ENCODE peak calls at places on chromosomes 6 and 20, in five cellular contexts. C is A549, P is coronary artery, E is mesendoderm, Z is GM06990. S is an unnamed sample.

GRCh38 chr6:36917541-36918193 is 31.9 kb downstream of the C6orf89 start:
- DNase-seq in C (no peak), P (peak; percentile 80), E (no peak), Z (no peak), S (no peak)

GRCh38 chr20:51327251-51327841 is 215.2 kb downstream of the NFATC2 start:
- DNase-seq in C (no peak), P (peak; percentile 81), E (no peak), Z (no peak), S (no peak)

GRCh38 chr20:37415118-37416085 is 69.5 kb downstream of the SRC start:
- DNase-seq in C (no peak), P (no peak), E (no peak), Z (no peak), S (no peak)

GRCh38 chr6:140773276-140773675 is 1359.4 kb upstream of the GJE1 start:
- DNase-seq in C (no peak), P (no peak), E (no peak), Z (no peak), S (no peak)

GRCh38 chr6:13572240-13572639 is 2.2 kb upstream of the SIRT5 start:
- DNase-seq in C (no peak), P (no peak), E (no peak), Z (no peak), S (no peak)

GRCh38 chr6:97697450-97697849 is 414.4 kb upstream of the MMS22L start:
- DNase-seq in C (no peak), P (no peak), E (peak; percentile 62), Z (no peak), S (no peak)

GRCh38 chr6:168313371-168314028 is 6.1 kb downstream of the DACT2 start:
- DNase-seq in C (no peak), P (no peak), E (no peak), Z (no peak), S (no peak)

GRCh38 chr6:113901482-113901881 is 44.3 kb downstream of the MARCKS start:
- DNase-seq in C (no peak), P (no peak), E (no peak), Z (no peak), S (no peak)

GRCh38 chr6:104286641-104287040 is 573.1 kb downstream of the HACE1 start:
- DNase-seq in C (no peak), P (no peak), E (no peak), Z (no peak), S (no peak)

GRCh38 chr6:43899830-43900229 is 129.8 kb downstream of the VEGFA start:
- DNase-seq in C (no peak), P (no peak), E (no peak), Z (no peak), S (no peak)

GRCh38 chr20:49712918-49713778 is 530 bp downstream of the B4GALT5 start:
- DNase-seq in C (peak; percentile 27), P (peak; percentile 75), E (peak; percentile 60), Z (peak; percentile 70), S (no peak)

GRCh38 chr6:79431469-79431868 is 105.8 kb downstream of the LCA5 start:
- DNase-seq in C (peak; percentile 8), P (no peak), E (peak; percentile 71), Z (no peak), S (no peak)

GRCh38 chr20:51966296-51966971 is 164.1 kb upstream of the SALL4 start:
- DNase-seq in C (peak; percentile 71), P (no peak), E (peak; percentile 94), Z (peak; percentile 9), S (peak; percentile 67)

GRCh38 chr6:18501313-18502013 is 114.3 kb downstream of the RNF144B start:
- DNase-seq in C (no peak), P (no peak), E (no peak), Z (no peak), S (peak; percentile 41)

GRCh38 chr6:25788305-25788922 is 33.9 kb downstream of the SLC17A4 start:
- DNase-seq in C (peak; percentile 8), P (no peak), E (peak; percentile 74), Z (no peak), S (no peak)

GRCh38 chr6:118999494-118999893 is 64.5 kb upstream of the MCM9 start:
- DNase-seq in C (no peak), P (no peak), E (no peak), Z (no peak), S (no peak)

GRCh38 chr6:28393912-28394662 is 5.5 kb downstream of the ZSCAN12 start:
- DNase-seq in C (no peak), P (no peak), E (peak; percentile 37), Z (no peak), S (no peak)

GRCh38 chr20:58014628-58015315 is 213.7 kb downstream of the ANKRD60 start:
- DNase-seq in C (peak; percentile 81), P (no peak), E (no peak), Z (no peak), S (no peak)

GRCh38 chr6:131316654-131317053 is 181.4 kb downstream of the AKAP7 start:
- DNase-seq in C (no peak), P (no peak), E (no peak), Z (no peak), S (no peak)

GRCh38 chr6:112113371-112113770 is 26.0 kb downstream of the FAM229B start:
- DNase-seq in C (no peak), P (no peak), E (no peak), Z (no peak), S (no peak)

GRCh38 chr6:6057442-6058053 is 50.8 kb upstream of the NRN1 start:
- DNase-seq in C (peak; percentile 12), P (no peak), E (peak; percentile 63), Z (peak; percentile 9), S (no peak)

GRCh38 chr6:122452509-122452908 is 19.1 kb downstream of the SERINC1 start:
- DNase-seq in C (no peak), P (no peak), E (peak; percentile 26), Z (no peak), S (no peak)

GRCh38 chr20:60694763-60695162 is 557.3 kb upstream of the CDH4 start:
- DNase-seq in C (no peak), P (no peak), E (peak; percentile 26), Z (no peak), S (no peak)

GRCh38 chr6:43506171-43506570 is 4.0 kb downstream of the LRRC73 start:
- DNase-seq in C (no peak), P (no peak), E (no peak), Z (no peak), S (no peak)

GRCh38 chr6:45075246-45075645 is 252.9 kb upstream of the RUNX2 start:
- DNase-seq in C (no peak), P (no peak), E (no peak), Z (no peak), S (no peak)

GRCh38 chr6:111666812-111667211 is 61.1 kb upstream of the TRAF3IP2 start:
- DNase-seq in C (no peak), P (no peak), E (no peak), Z (no peak), S (no peak)

GRCh38 chr20:45833883-45834796 is 541 bp downstream of the SNX21 start:
- DNase-seq in C (peak; percentile 75), P (peak; percentile 87), E (peak; percentile 79), Z (peak; percentile 60), S (peak; percentile 62)

DNA sequence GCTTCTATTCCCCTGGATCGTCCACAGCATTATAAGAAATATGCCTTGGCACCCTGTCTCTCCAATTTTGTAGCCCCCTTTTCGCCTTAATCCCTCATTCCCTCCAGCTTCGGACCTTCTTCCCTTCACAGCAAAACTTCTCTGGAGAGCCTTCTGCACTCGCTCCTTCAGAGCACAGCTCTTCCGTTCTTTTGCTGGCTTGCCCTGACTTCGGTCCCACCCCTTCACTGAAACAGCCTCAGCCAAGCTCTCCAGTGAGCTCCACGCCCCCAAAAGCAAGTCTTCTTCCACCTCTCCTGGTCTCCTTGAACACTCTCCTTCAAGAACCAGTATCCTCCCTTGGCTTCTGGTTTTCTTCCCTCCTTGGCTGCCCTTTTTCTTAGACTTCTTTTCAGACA is 134.7 kb upstream of the RNF24 start:
- DNase-seq in C (peak; percentile 71), P (no peak), E (no peak), Z (no peak), S (no peak)
- H3K4me3 ChIP-seq in C (peak overlapping the region; percentile 93), P (peak overlapping the region; percentile 93), E (peak overlapping the region; percentile 25), Z (no peak overlapping the region), S (peak overlapping the region; percentile 84)

GRCh38 chr20:54134445-54135220 is 39.2 kb downstream of the CYP24A1 start:
- DNase-seq in C (no peak), P (no peak), E (no peak), Z (no peak), S (no peak)

GRCh38 chr20:54131675-54132611 is 41.8 kb downstream of the CYP24A1 start:
- DNase-seq in C (no peak), P (no peak), E (no peak), Z (no peak), S (no peak)

GRCh38 chr20:54132612-54133433 is 41.0 kb downstream of the CYP24A1 start:
- DNase-seq in C (peak; percentile 70), P (no peak), E (peak; percentile 82), Z (no peak), S (peak; percentile 62)

GRCh38 chr20:54137115-54137514 is 36.7 kb downstream of the CYP24A1 start:
- DNase-seq in C (no peak), P (no peak), E (no peak), Z (no peak), S (no peak)

DNA sequence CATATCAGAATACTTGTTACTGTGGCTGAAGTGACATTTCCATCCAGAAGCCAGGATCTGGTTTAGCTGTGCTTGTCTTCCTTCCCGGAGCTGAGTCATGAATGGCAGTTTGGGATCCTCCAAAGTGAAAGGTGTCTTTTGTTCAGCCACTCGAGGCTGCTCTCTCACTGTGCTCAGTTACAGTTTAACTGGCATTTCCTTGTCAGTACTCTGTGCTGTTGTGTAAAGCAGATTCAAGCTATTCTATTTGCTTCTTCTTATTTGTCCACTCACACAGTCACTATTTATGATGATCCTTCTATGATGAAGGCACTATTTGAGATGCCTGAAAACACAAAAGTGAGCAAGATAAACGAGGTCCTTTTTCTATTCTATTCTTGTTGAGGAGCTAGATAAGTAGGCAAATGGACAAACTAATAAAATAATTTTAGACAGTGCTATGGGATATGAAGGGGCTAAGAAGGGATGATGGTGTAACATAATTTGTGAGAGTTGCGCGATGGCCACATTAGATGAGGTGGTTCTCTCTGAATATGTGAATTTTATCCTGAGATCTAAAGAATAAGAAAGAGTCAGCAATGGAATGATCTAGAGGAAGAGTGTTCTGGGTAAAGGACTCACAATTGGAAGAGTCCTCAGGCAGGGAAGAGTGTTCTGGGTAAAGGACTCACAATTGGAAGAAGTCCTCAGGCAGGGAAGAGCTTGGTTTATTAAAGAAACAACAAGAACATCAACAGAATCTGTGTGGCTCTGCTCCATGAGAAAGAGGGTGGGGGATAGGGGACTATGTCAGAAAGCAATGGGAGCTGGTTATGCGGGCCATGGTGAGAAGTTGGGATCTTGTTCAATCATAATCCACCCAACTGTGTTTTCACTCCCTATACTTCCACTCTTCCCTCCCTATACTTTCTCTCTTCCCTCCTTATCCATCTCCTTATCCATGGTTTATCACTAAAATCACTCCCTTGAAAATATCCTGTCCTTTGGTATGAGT is 40.1 kb downstream of the CYP24A1 start:
- DNase-seq in C (no peak), P (no peak), E (peak; percentile 26), Z (no peak), S (no peak)
- H3K4me3 ChIP-seq in C (no peak overlapping the region), P (no peak overlapping the region), E (no peak overlapping the region), Z (no peak overlapping the region), S (no peak overlapping the region)

GRCh38 chr6:53813096-53813495 is 18.3 kb downstream of the LRRC1 start:
- DNase-seq in C (no peak), P (no peak), E (no peak), Z (no peak), S (no peak)
- H3K4me3 ChIP-seq in C (no peak overlapping the region), P (no peak overlapping the region), E (no peak overlapping the region), Z (no peak overlapping the region), S (no peak overlapping the region)

DNA sequence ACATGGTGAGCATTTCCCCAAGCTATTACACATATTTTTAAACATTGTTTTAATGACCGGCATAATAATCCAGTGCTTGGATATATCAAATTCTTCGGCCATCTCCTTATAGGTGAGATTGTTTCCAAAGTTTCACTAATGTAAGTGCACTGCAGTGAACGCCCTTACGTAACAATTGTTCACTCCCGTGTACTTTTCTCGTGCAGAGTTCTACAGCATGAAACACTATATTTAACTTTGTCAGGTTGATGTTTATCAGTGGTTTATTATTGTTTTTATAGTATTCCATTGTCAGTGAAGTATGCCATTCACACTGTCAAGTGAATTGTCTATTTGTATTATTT is 3.4 kb upstream of the GZF1 start:
- DNase-seq in C (no peak), P (no peak), E (no peak), Z (no peak), S (no peak)
- H3K4me3 ChIP-seq in C (peak overlapping the region; percentile 44), P (peak overlapping the region; percentile 76), E (no peak overlapping the region), Z (peak overlapping the region; percentile 37), S (peak overlapping the region; percentile 74)

S was measured in tibial nerve.